ENCODE peak calls at places on chromosomes 5 and 9, in five cellular contexts. One of them, this sample, is unnamed.
A peak's percentile ranks its signal among the peaks of the same experiment; 100 is the strongest.

GRCh38 chr9:35861161-35861897 is 8.9 kb downstream of the OR13J1 start:
- DNase-seq in H9: no peak
- DNase-seq in neuronal stem cell: no peak
- DNase-seq in mesendoderm: no peak
- DNase-seq in mesenchymal stem cell: no peak
- DNase-seq in this sample: no peak

GRCh38 chr9:129496187-129497063 is 124.5 kb downstream of the C9orf50 start:
- DNase-seq in mesendoderm: peak; percentile 98
- DNase-seq in neuronal stem cell: peak; percentile 94
- DNase-seq in H9: peak; percentile 94
- DNase-seq in mesenchymal stem cell: peak; percentile 97
- DNase-seq in this sample: peak; percentile 91

GRCh38 chr5:152514827-152515397 is 109.8 kb upstream of the NMUR2 start:
- DNase-seq in neuronal stem cell: no peak
- DNase-seq in H9: no peak
- DNase-seq in mesendoderm: peak; percentile 37
- DNase-seq in mesenchymal stem cell: peak; percentile 25
- DNase-seq in this sample: peak; percentile 11

GRCh38 chr5:73448072-73448432 is 525 bp downstream of the FOXD1 start:
- DNase-seq in H9: peak; percentile 50
- DNase-seq in mesenchymal stem cell: no peak
- DNase-seq in neuronal stem cell: no peak
- DNase-seq in mesendoderm: peak; percentile 26
- DNase-seq in this sample: no peak

GRCh38 chr9:114507726-114508125 is 2.5 kb upstream of the WHRN start:
- DNase-seq in mesenchymal stem cell: peak; percentile 46
- DNase-seq in mesendoderm: peak; percentile 65
- DNase-seq in neuronal stem cell: peak; percentile 32
- DNase-seq in H9: no peak
- DNase-seq in this sample: peak; percentile 16

GRCh38 chr9:114777841-114778240 is 28.0 kb downstream of the TNFSF15 start:
- DNase-seq in mesendoderm: peak; percentile 39
- DNase-seq in H9: no peak
- DNase-seq in neuronal stem cell: no peak
- DNase-seq in mesenchymal stem cell: no peak
- DNase-seq in this sample: no peak

GRCh38 chr5:139574641-139575312 is 13.6 kb downstream of the UBE2D2 start:
- DNase-seq in H9: no peak
- DNase-seq in neuronal stem cell: no peak
- DNase-seq in mesenchymal stem cell: peak; percentile 62
- DNase-seq in mesendoderm: peak; percentile 56
- DNase-seq in this sample: peak; percentile 62

GRCh38 chr9:120478208-120478607 is 101.8 kb downstream of the CDK5RAP2 start:
- DNase-seq in neuronal stem cell: no peak
- DNase-seq in mesenchymal stem cell: no peak
- DNase-seq in mesendoderm: no peak
- DNase-seq in H9: no peak
- DNase-seq in this sample: peak; percentile 32

GRCh38 chr5:160237571-160238093 is 8.3 kb downstream of the FABP6 start:
- DNase-seq in mesenchymal stem cell: no peak
- DNase-seq in H9: peak; percentile 69
- DNase-seq in neuronal stem cell: no peak
- DNase-seq in mesendoderm: no peak
- DNase-seq in this sample: no peak

GRCh38 chr5:126403871-126404270 is 19.3 kb upstream of the GRAMD2B start:
- DNase-seq in mesenchymal stem cell: no peak
- DNase-seq in neuronal stem cell: no peak
- DNase-seq in mesendoderm: no peak
- DNase-seq in H9: no peak
- DNase-seq in this sample: peak; percentile 37

GRCh38 chr9:76646249-76646648 is 118.0 kb upstream of the PCA3 start:
- DNase-seq in mesendoderm: no peak
- DNase-seq in mesenchymal stem cell: no peak
- DNase-seq in neuronal stem cell: no peak
- DNase-seq in H9: no peak
- DNase-seq in this sample: no peak

GRCh38 chr5:32506251-32506661 is 61.7 kb upstream of the ZFR start:
- DNase-seq in mesendoderm: no peak
- DNase-seq in H9: no peak
- DNase-seq in mesenchymal stem cell: no peak
- DNase-seq in neuronal stem cell: no peak
- DNase-seq in this sample: peak; percentile 17

GRCh38 chr9:136714096-136714875 is 1.9 kb downstream of the DIPK1B start:
- DNase-seq in mesendoderm: no peak
- DNase-seq in H9: no peak
- DNase-seq in mesenchymal stem cell: no peak
- DNase-seq in neuronal stem cell: no peak
- DNase-seq in this sample: no peak

GRCh38 chr5:69517763-69518212 is 25.2 kb downstream of the OCLN start:
- DNase-seq in mesenchymal stem cell: peak; percentile 54
- DNase-seq in mesendoderm: peak; percentile 22
- DNase-seq in H9: no peak
- DNase-seq in neuronal stem cell: no peak
- DNase-seq in this sample: peak; percentile 40

GRCh38 chr9:122327175-122327574 is 43.6 kb upstream of the PTGS1 start:
- DNase-seq in mesenchymal stem cell: no peak
- DNase-seq in mesendoderm: no peak
- DNase-seq in neuronal stem cell: no peak
- DNase-seq in H9: no peak
- DNase-seq in this sample: no peak

GRCh38 chr5:145403959-145404358 is 431.2 kb downstream of the PRELID2 start:
- DNase-seq in mesendoderm: no peak
- DNase-seq in mesenchymal stem cell: no peak
- DNase-seq in H9: no peak
- DNase-seq in neuronal stem cell: no peak
- DNase-seq in this sample: no peak

GRCh38 chr5:53545744-53546143 is 14.7 kb upstream of the NDUFS4 start:
- DNase-seq in mesenchymal stem cell: no peak
- DNase-seq in mesendoderm: peak; percentile 59
- DNase-seq in neuronal stem cell: peak; percentile 68
- DNase-seq in H9: peak; percentile 52
- DNase-seq in this sample: no peak

GRCh38 chr9:74498616-74499095 is 1.5 kb downstream of the RORB start:
- DNase-seq in mesendoderm: peak; percentile 50
- DNase-seq in mesenchymal stem cell: no peak
- DNase-seq in H9: peak; percentile 51
- DNase-seq in neuronal stem cell: peak; percentile 31
- DNase-seq in this sample: no peak

GRCh38 chr9:32706004-32706749 is 70.7 kb upstream of the TAF1L start:
- DNase-seq in H9: no peak
- DNase-seq in neuronal stem cell: no peak
- DNase-seq in mesenchymal stem cell: no peak
- DNase-seq in mesendoderm: peak; percentile 78
- DNase-seq in this sample: peak; percentile 15

GRCh38 chr5:107864793-107865192 is 194.1 kb upstream of the EFNA5 start:
- DNase-seq in H9: no peak
- DNase-seq in mesenchymal stem cell: peak; percentile 82
- DNase-seq in mesendoderm: no peak
- DNase-seq in neuronal stem cell: no peak
- DNase-seq in this sample: peak; percentile 76

GRCh38 chr5:138700581-138701362 is 52.5 kb upstream of the CTNNA1 start:
- DNase-seq in neuronal stem cell: no peak
- DNase-seq in H9: no peak
- DNase-seq in mesenchymal stem cell: no peak
- DNase-seq in mesendoderm: no peak
- DNase-seq in this sample: no peak

GRCh38 chr9:2289234-2289755 is 274.1 kb downstream of the SMARCA2 start:
- DNase-seq in neuronal stem cell: no peak
- DNase-seq in mesendoderm: no peak
- DNase-seq in H9: no peak
- DNase-seq in mesenchymal stem cell: no peak
- DNase-seq in this sample: no peak

GRCh38 chr9:95085036-95085770 is 232.3 kb downstream of the FANCC start:
- DNase-seq in mesenchymal stem cell: no peak
- DNase-seq in mesendoderm: no peak
- DNase-seq in neuronal stem cell: no peak
- DNase-seq in H9: no peak
- DNase-seq in this sample: no peak

GRCh38 chr9:447230-448025 is 232.8 kb downstream of the DOCK8 start:
- DNase-seq in mesenchymal stem cell: no peak
- DNase-seq in neuronal stem cell: no peak
- DNase-seq in mesendoderm: no peak
- DNase-seq in H9: no peak
- DNase-seq in this sample: peak; percentile 8

GRCh38 chr9:135791431-135792267 is 89.7 kb downstream of the KCNT1 start:
- DNase-seq in mesendoderm: no peak
- DNase-seq in neuronal stem cell: no peak
- DNase-seq in mesenchymal stem cell: no peak
- DNase-seq in H9: no peak
- DNase-seq in this sample: no peak

GRCh38 chr9:98254236-98255063 is 999 bp downstream of the TBC1D2 start:
- DNase-seq in neuronal stem cell: no peak
- DNase-seq in H9: no peak
- DNase-seq in mesendoderm: no peak
- DNase-seq in mesenchymal stem cell: no peak
- DNase-seq in this sample: no peak

GRCh38 chr9:4741365-4742031 is 496 bp upstream of the AK3 start:
- DNase-seq in mesenchymal stem cell: peak; percentile 43
- DNase-seq in mesendoderm: peak; percentile 47
- DNase-seq in neuronal stem cell: peak; percentile 6
- DNase-seq in H9: peak; percentile 52
- DNase-seq in this sample: no peak
- H2AK5ac ChIP-seq in mesenchymal stem cell: no peak overlapping the region
- H2AK5ac ChIP-seq in mesendoderm: no peak overlapping the region
- H2AK5ac ChIP-seq in neuronal stem cell: peak overlapping the region; percentile 56
- H2AK5ac ChIP-seq in H9: no peak overlapping the region
- H2AK5ac ChIP-seq in this sample: peak overlapping the region; percentile 15

DNA sequence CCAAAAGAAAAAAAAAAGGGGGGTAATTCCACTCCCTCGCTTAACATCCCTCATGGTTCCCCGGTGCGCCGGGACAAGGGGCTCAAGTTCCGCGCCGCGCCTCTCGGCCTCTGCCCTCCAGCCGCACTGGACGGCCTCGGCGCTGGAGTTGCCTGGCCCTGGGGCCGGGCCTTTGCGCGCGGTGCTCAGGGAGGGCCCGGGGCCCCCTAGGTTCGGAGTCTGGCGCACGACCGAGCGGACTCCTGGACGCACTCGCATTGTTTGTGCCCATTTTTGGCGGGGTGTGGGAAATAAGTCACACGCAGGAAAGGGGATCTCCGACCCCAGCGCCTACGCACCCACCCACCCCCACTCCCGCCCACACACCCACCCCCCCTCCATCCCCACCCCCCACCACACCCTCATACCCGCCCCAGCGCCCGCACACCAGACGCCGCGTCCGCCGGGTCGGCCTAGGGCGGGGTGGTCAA is 381 bp downstream of the MED22 start:
- DNase-seq in mesendoderm: peak; percentile 50
- DNase-seq in neuronal stem cell: peak; percentile 42
- DNase-seq in mesenchymal stem cell: peak; percentile 51
- DNase-seq in H9: no peak
- DNase-seq in this sample: no peak
- H2AK5ac ChIP-seq in mesendoderm: no peak overlapping the region
- H2AK5ac ChIP-seq in neuronal stem cell: no peak overlapping the region
- H2AK5ac ChIP-seq in mesenchymal stem cell: no peak overlapping the region
- H2AK5ac ChIP-seq in H9: no peak overlapping the region
- H2AK5ac ChIP-seq in this sample: peak overlapping the region; percentile 62

DNA sequence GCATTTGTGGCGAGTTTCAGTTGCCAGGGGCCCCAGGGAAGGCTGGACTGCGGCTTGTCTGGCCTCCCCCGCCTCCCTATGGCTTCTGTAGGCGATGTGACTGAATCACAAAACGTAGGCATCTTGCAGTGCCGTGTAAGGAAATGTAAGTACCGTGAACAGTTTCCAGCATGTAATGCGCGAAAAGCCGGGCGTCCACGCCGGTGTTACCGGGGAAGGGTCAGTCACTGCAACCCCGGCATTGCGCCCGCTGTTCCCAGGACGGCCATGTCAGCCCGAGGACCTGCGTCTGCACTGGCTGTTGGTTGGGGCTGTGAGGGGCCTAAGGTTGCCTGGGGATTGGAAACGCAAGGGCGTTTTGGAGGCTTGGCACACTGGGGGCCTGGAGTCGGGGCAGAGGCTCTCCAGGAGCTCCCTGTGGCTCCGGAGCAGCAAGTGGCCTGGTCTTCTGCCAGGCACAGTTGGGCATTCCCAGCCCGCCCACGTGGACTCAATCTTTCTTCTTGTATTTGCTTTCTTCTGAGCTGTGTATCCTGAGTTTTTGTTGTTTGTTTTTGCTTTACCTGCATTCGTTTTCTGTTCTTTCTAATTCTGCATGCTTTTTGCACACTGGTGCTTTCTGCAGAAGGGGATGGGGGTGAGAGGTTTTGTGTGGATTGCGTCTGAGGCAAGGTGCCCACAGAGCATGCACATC is 36.9 kb upstream of the PLEKHG4B start:
- DNase-seq in H9: no peak
- DNase-seq in mesendoderm: no peak
- DNase-seq in mesenchymal stem cell: no peak
- DNase-seq in neuronal stem cell: no peak
- DNase-seq in this sample: no peak
- H2AK5ac ChIP-seq in H9: no peak overlapping the region
- H2AK5ac ChIP-seq in mesendoderm: no peak overlapping the region
- H2AK5ac ChIP-seq in mesenchymal stem cell: no peak overlapping the region
- H2AK5ac ChIP-seq in neuronal stem cell: no peak overlapping the region
- H2AK5ac ChIP-seq in this sample: no peak overlapping the region

DNA sequence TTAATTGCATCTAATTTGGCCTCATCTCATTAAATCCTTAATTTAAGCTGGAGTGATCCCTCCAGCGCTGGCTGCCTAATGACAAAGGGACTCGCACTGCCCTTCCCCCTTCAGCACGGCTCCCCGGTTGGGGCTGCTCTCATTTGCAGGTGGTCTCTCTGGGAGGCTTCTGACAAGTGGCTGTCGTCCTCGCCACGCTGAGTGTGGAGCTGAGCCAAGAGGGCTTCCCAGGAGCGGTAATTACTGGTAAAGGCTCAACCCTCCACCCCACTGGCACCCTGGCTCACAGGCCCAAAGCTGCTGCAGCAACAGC is 107.8 kb upstream of the ALDH1B1 start:
- DNase-seq in neuronal stem cell: peak; percentile 37
- DNase-seq in mesenchymal stem cell: no peak
- DNase-seq in mesendoderm: no peak
- DNase-seq in H9: peak; percentile 42
- DNase-seq in this sample: no peak
- H2AK5ac ChIP-seq in neuronal stem cell: no peak overlapping the region
- H2AK5ac ChIP-seq in mesenchymal stem cell: no peak overlapping the region
- H2AK5ac ChIP-seq in mesendoderm: no peak overlapping the region
- H2AK5ac ChIP-seq in H9: no peak overlapping the region
- H2AK5ac ChIP-seq in this sample: no peak overlapping the region

DNA sequence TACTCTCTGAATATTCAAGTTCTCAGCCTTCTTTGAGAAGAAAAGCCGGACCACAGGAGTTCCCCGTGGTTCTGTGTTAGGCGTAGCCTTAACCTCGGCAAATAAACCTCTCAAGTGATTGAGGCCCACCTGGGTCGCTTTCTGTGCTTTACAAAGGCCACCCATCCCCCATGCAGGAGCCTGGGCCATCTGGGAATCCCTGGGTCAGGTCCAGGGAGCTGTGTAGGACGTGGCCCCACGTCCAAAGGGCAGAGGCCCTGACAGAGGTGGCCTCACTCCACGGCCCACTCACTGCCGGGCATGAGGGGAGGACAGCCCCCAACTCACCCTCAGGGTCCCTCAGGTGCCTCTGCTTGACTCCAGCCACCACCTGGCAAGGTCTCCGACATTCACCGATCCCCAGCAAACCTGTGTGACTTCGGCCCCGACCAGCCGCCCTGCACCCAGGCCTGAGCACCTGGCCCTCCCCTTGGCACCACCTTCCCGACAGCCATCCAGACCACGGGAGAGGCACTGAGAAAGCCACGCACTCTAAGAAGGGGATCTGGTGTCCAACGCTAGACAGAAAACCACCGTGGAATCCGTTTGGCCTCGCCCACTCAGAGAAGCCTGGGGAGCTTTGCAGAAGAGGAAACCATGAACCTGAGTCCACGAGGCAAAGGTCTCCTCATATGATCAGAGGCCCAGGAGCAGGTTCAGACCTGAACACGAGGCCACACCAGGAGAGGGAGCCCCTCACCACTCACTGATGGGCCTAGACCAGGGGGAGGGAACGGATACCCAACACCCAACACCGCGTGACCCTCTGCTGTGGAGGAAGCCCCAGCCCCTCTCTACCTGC is 4.5 kb downstream of the SLC12A7 start:
- DNase-seq in H9: peak; percentile 55
- DNase-seq in mesendoderm: peak; percentile 41
- DNase-seq in neuronal stem cell: no peak
- DNase-seq in mesenchymal stem cell: no peak
- DNase-seq in this sample: no peak
- H2AK5ac ChIP-seq in H9: no peak overlapping the region
- H2AK5ac ChIP-seq in mesendoderm: no peak overlapping the region
- H2AK5ac ChIP-seq in neuronal stem cell: peak overlapping the region; percentile 30
- H2AK5ac ChIP-seq in mesenchymal stem cell: no peak overlapping the region
- H2AK5ac ChIP-seq in this sample: no peak overlapping the region